ENCODE peak calls at places on chromosomes 1 and 21, in four cellular contexts. D is K562, F is SK-N-SH, S is HepG2. O is an unnamed sample.

GRCh38 chr21:41510500-41510899 is 2.5 kb upstream of the TMPRSS2 start:
- DNase-seq in S (peak), F (no peak), D (no peak), O (no peak)

GRCh38 chr1:214767221-214767620 is 164.2 kb downstream of the CENPF start:
- DNase-seq in S (no peak), F (no peak), D (no peak), O (no peak)

GRCh38 chr1:95179205-95180001 is 54.6 kb upstream of the RWDD3 start:
- DNase-seq in F (peak), S (no peak), D (peak), O (no peak)

GRCh38 chr1:35844826-35845225 is 37.0 kb downstream of the AGO4 start:
- DNase-seq in S (no peak), D (no peak), F (no peak), O (no peak)

GRCh38 chr1:2250721-2251281 is 22.7 kb downstream of the SKI start:
- DNase-seq in S (peak), D (no peak), F (no peak), O (no peak)

GRCh38 chr1:6601865-6602668 is 602 bp downstream of the KLHL21 start:
- DNase-seq in F (peak), S (no peak), D (no peak), O (no peak)

GRCh38 chr1:32228771-32229170 is 6.6 kb downstream of the EIF3I start:
- DNase-seq in D (no peak), S (no peak), F (no peak), O (no peak)

GRCh38 chr1:217315346-217315745 is 315.5 kb downstream of the GPATCH2 start:
- DNase-seq in D (no peak), F (no peak), S (no peak), O (no peak)

GRCh38 chr1:25031966-25032667 is 102.0 kb upstream of the RUNX3 start:
- DNase-seq in F (no peak), D (no peak), S (no peak), O (peak)

GRCh38 chr1:170175477-170175876 is 29.7 kb downstream of the NTMT2 start:
- DNase-seq in D (no peak), S (no peak), F (no peak), O (no peak)

GRCh38 chr21:30340714-30341573 is 3.5 kb upstream of the KRTAP27-1 start:
- DNase-seq in S (peak), F (peak), D (peak), O (no peak)

GRCh38 chr1:117188268-117189108 is 22.2 kb downstream of the VTCN1 start:
- DNase-seq in S (no peak), F (no peak), D (no peak), O (no peak)

GRCh38 chr1:207659545-207660148 is 14.7 kb downstream of the CR1L start:
- DNase-seq in D (no peak), F (no peak), S (peak), O (no peak)

GRCh38 chr1:184881941-184882648 is 92.2 kb downstream of the NIBAN1 start:
- DNase-seq in S (no peak), F (no peak), D (no peak), O (no peak)

GRCh38 chr1:97093742-97094141 is 372.2 kb downstream of the PTBP2 start:
- DNase-seq in D (no peak), S (no peak), F (no peak), O (no peak)

GRCh38 chr1:229508823-229509337 is 739 bp upstream of the NUP133 start:
- DNase-seq in D (peak), S (peak), F (no peak), O (no peak)

GRCh38 chr1:99756598-99756997 is 9.8 kb downstream of the FRRS1 start:
- DNase-seq in D (no peak), F (no peak), S (no peak), O (no peak)

GRCh38 chr1:43423672-43424550 is 29.8 kb downstream of the HYI start:
- DNase-seq in S (no peak), D (no peak), F (no peak), O (no peak)

GRCh38 chr1:26411624-26412074 is 1.0 kb downstream of the LIN28A start:
- DNase-seq in F (no peak), D (no peak), S (no peak), O (no peak)

GRCh38 chr1:29388170-29388569 is 151.8 kb downstream of the PTPRU start:
- DNase-seq in F (no peak), D (no peak), S (no peak), O (no peak)
- TF ChIP-seq MXI1 in F (no peak), D (no peak), S (no peak), O (no peak)

DNA sequence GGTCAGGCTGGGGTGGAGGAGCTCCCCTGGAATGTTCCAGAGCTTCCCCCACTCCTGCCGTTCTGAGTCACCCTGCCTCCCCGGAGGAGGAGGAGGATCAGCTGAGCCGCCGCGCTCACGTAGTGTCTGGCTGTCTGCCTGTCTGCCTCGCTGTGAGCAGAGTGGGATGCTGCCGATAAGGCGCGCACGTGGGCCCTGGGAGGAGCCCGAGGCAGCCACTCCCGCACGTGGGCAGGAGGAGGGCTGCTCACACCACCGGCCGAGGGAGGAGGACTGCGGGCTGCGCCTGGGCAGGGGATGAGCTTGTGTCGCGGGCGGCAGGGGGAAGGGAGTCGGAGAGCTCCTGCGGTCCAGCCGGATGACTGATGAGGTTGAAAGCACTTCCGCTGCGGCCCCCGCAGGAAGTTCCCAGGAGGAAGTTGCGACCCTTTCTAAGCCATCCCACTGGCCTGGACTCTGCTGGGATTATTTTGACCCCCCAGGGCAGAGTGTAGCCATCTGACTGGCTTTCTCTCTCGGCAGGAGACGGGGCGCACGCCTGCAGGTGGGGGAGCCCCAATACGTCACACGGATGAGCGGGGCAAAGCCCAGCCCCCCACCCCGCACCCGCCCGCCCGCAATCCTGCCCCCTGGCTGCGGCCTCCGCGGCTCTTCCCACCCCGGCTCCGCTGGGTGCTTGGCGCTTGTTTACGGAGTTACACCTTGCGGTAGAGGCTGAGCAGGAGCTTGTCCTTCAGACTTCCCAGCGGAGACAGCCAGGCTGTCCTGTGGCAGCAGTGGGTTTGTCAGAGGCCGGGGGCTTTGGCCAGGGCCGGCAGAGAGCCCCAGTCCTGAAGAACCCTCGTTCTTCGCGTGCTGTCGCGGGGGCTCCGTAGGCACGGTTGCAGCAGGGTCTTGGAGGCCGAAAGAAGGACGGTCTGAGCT is 9.8 kb downstream of the PDXK start:
- DNase-seq in D (peak), S (peak), F (peak), O (peak)
- TF ChIP-seq GABPA in D (peak), S (no peak), F (peak), O (no peak)

DNA sequence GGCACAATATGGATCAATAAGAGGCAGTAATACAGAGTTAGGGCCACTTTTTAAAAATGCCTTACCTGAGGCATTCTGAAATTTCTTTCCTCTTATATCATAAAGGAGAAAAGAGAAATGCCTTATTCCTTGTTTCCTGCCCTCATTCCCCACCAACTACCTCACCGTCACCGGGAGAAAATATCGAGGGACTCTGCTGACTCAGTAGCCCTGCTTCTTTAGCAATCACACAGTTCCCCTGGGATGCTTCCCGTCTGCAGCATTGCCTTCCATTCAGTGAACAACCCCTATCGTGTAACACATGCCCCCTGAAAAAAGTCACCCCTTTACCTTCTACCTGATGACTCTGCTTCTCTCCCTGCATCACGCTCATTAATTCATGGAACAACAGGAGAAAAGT is 50.9 kb downstream of the WDR64 start:
- DNase-seq in D (no peak), S (no peak), F (no peak), O (no peak)
- TF ChIP-seq MXI1 in D (no peak), S (no peak), F (no peak), O (no peak)

GRCh38 chr1:178940022-178940765 is 69.3 kb upstream of the ANGPTL1 start:
- DNase-seq in S (no peak), D (no peak), F (no peak), O (no peak)

GRCh38 chr1:178942285-178943218 is 71.7 kb upstream of the ANGPTL1 start:
- DNase-seq in D (no peak), F (no peak), S (no peak), O (no peak)

GRCh38 chr1:178939328-178939727 is 68.5 kb upstream of the ANGPTL1 start:
- DNase-seq in F (no peak), S (no peak), D (no peak), O (no peak)

GRCh38 chr1:178941849-178942248 is 71.0 kb upstream of the ANGPTL1 start:
- DNase-seq in F (no peak), S (no peak), D (no peak), O (no peak)

DNA sequence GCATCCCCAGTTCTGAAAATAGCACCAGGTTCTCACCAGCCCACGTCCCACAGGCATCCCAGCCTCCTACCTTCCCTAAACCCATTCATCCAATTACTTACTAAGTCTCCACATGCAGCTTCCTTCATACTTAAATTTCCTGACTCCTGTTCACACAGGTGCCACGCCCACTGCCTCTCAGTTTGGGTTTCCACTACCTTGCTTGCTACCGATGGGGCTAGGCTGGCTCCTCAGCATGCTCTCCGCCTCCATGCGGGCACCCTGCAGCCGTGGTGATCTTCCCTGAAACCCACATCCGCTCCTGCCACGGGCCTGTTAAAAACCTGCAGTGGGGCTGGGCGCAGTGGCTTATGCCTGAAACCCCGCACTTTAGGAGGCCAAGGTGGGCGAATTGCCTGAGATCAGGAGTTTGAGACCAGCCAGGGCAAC is 70.4 kb upstream of the ANGPTL1 start:
- DNase-seq in D (no peak), S (no peak), F (no peak), O (no peak)
- TF ChIP-seq GABPA in D (no peak), S (no peak), F (no peak), O (no peak)

GRCh38 chr1:63674238-63674864 is 81.1 kb downstream of the PGM1 start:
- DNase-seq in D (peak), S (peak), F (peak), O (no peak)
- TF ChIP-seq MXI1 in D (no peak), S (peak), F (no peak), O (no peak)

DNA sequence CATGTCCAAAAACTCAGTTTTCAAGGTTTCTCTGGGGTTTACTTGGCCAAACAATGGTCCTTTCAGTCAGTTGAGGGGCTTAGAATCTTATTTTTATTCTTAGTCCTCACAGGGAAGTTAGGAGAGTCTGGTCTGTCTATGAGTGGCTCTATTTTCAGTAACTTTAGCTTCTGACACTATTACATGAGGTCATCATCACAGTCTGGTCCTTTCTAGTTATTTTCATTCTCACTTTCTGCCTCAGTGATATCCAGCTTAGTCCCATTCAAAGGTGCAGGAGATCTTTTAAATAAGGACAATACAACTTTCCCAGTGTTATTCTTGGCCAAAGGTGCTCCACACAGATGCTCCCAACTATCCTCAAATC is 30.0 kb upstream of the FGGY start:
- DNase-seq in D (no peak), F (no peak), S (no peak), O (no peak)
- TF ChIP-seq GABPA in D (no peak), F (no peak), S (no peak), O (no peak)